ENCODE peak calls at places on chromosome 11, in five cellular contexts. G is adrenal gland, P is kidney, Y is uterus, M is stomach. I is an unnamed sample.

GRCh38 chr11:108223449-108224149 is 732 bp downstream of the ATM start:
- DNase-seq in P (no peak), M (no peak), Y (no peak), G (no peak), I (no peak)

GRCh38 chr11:2944953-2945756 is 15.9 kb upstream of the PHLDA2 start:
- DNase-seq in P (peak; percentile 97), G (peak; percentile 97), M (peak; percentile 90), Y (peak; percentile 89), I (peak; percentile 83)

GRCh38 chr11:75425422-75425821 is 7.6 kb downstream of the KLHL35 start:
- DNase-seq in P (no peak), G (no peak), Y (no peak), M (no peak), I (no peak)

GRCh38 chr11:82831364-82831763 is 68.9 kb downstream of the PRCP start:
- DNase-seq in Y (no peak), M (no peak), P (no peak), G (peak; percentile 3), I (no peak)

GRCh38 chr11:121553806-121554205 is 101.0 kb upstream of the SORL1-AS1 start:
- DNase-seq in P (no peak), G (peak; percentile 44), M (peak; percentile 83), Y (peak; percentile 43), I (no peak)

GRCh38 chr11:111665779-111666178 is 63.5 kb downstream of the SIK2 start:
- DNase-seq in G (no peak), Y (no peak), M (no peak), P (no peak), I (peak; percentile 16)

GRCh38 chr11:126411971-126412381 is 56.5 kb downstream of the ST3GAL4 start:
- DNase-seq in Y (peak; percentile 40), M (no peak), P (no peak), G (no peak), I (no peak)

GRCh38 chr11:83554896-83555295 is 268.7 kb upstream of the CCDC90B start:
- DNase-seq in Y (no peak), M (no peak), P (no peak), G (no peak), I (no peak)

GRCh38 chr11:450809-451451 is 851 bp downstream of the PTDSS2 start:
- DNase-seq in P (peak; percentile 90), Y (peak; percentile 55), G (peak; percentile 85), M (peak; percentile 68), I (peak; percentile 43)

GRCh38 chr11:104705475-104706195 is 192.6 kb downstream of the CASP12 start:
- DNase-seq in Y (no peak), M (peak; percentile 25), P (no peak), G (peak; percentile 57), I (no peak)

GRCh38 chr11:12074529-12075195 is 35.7 kb upstream of the MICAL2 start:
- DNase-seq in P (no peak), M (no peak), Y (no peak), G (no peak), I (no peak)

GRCh38 chr11:34468209-34468841 is 29.6 kb downstream of the CAT start:
- DNase-seq in P (no peak), Y (no peak), G (peak; percentile 46), M (peak; percentile 33), I (peak; percentile 36)

GRCh38 chr11:66465371-66466224 is 1.1 kb upstream of the PELI3 start:
- DNase-seq in M (no peak), G (no peak), P (peak; percentile 40), Y (no peak), I (no peak)

GRCh38 chr11:119694334-119694733 is 34.7 kb downstream of the NECTIN1 start:
- DNase-seq in P (no peak), G (no peak), M (peak; percentile 63), Y (no peak), I (no peak)
- TF ChIP-seq CTCF in P (no peak), G (no peak), M (no peak), Y (no peak), I (peak; percentile 8)

GRCh38 chr11:94203070-94203469 is 74.4 kb downstream of the PANX1 start:
- DNase-seq in G (no peak), P (no peak), M (no peak), Y (no peak), I (no peak)
- TF ChIP-seq CTCF in G (no peak), P (no peak), M (no peak), Y (no peak), I (no peak)

GRCh38 chr11:61587951-61588695 is 7.2 kb upstream of the SYT7 start:
- DNase-seq in G (peak; percentile 20), Y (peak; percentile 84), M (peak; percentile 67), P (peak; percentile 87), I (no peak)
- TF ChIP-seq CTCF in G (no peak), Y (no peak), M (no peak), P (no peak), I (no peak)

GRCh38 chr11:117871160-117871559 is 5.3 kb downstream of the FXYD6 start:
- DNase-seq in P (no peak), M (no peak), Y (no peak), G (no peak), I (no peak)
- TF ChIP-seq CTCF in P (no peak), M (no peak), Y (no peak), G (no peak), I (no peak)

DNA sequence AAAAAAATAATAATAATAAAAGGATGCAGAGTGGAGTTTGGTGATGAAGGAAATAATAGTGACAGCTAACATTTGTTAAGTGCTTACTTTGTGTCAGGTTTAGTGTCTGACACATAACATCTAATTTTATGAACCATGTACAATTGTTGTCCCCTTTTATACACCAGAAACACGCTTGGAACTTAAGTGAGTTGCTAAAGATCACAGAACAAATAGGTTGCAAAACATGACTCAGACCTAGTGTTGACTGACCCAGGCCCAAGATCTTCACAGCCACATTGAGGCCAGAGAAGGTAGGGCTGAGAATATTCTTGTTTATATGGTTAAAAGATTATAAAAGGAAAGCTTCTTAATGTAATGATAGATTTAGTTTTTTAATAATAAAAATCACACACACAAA is 25.6 kb upstream of the TMEM135 start:
- DNase-seq in M (no peak), Y (no peak), G (no peak), P (no peak), I (no peak)
- TF ChIP-seq CTCF in M (no peak), Y (no peak), G (no peak), P (no peak), I (no peak)

I was measured in HFFc6.